ENCODE peak calls at places on chromosomes 12 and 14, in nine cellular contexts. T is Peyer's patch; O is cardiac fibroblast; X is dorsolateral prefrontal cortex; W is fibroblast of the aortic adventitia; S is epithelial cell of esophagus; M is thoracic aorta; R is AG09309; I is CD4-positive, CD25-positive, alpha-beta regulatory T cell. U is an unnamed sample.

GRCh38 chr14:76882646-76883045 is 56.4 kb downstream of the LRRC74A start:
- DNase-seq in S (no peak), W (peak), T (no peak), R (no peak), X (no peak), O (no peak), I (no peak), M (no peak), U (no peak)

GRCh38 chr12:95543305-95543704 is 8.0 kb downstream of the USP44 start:
- DNase-seq in O (no peak), R (no peak), S (no peak), M (no peak), T (no peak), W (no peak), X (no peak), I (no peak), U (no peak)

GRCh38 chr12:28242888-28243633 is 52.8 kb downstream of the CCDC91 start:
- DNase-seq in I (no peak), T (no peak), W (peak), R (no peak), X (no peak), M (no peak), O (peak), S (peak), U (no peak)

GRCh38 chr14:35386673-35387125 is 17.9 kb downstream of the NFKBIA start:
- DNase-seq in O (no peak), I (no peak), W (no peak), S (no peak), X (no peak), M (no peak), T (no peak), R (no peak), U (no peak)

GRCh38 chr12:120690978-120691377 is 4.0 kb downstream of the MLEC start:
- DNase-seq in W (no peak), M (no peak), S (no peak), X (no peak), T (no peak), R (no peak), O (no peak), I (no peak), U (no peak)

GRCh38 chr14:39179042-39179441 is 4.0 kb downstream of the PNN start:
- DNase-seq in X (no peak), M (no peak), T (no peak), R (no peak), I (no peak), S (no peak), O (no peak), W (no peak), U (no peak)

GRCh38 chr12:87020071-87020470 is 763.9 kb upstream of the MGAT4C start:
- DNase-seq in S (peak), X (no peak), O (no peak), R (no peak), I (no peak), W (peak), M (no peak), T (no peak), U (no peak)

GRCh38 chr14:65412881-65413738 is 580 bp downstream of the FUT8 start:
- DNase-seq in W (peak), I (peak), R (no peak), O (peak), T (peak), X (peak), S (peak), M (peak), U (peak)

GRCh38 chr12:27426743-27427142 is 19.8 kb upstream of the SMCO2 start:
- DNase-seq in W (no peak), S (no peak), O (no peak), M (no peak), I (no peak), R (no peak), T (no peak), X (no peak), U (no peak)

GRCh38 chr12:15580431-15580830 is 208.8 kb downstream of the EPS8 start:
- DNase-seq in R (no peak), S (no peak), O (no peak), X (no peak), I (no peak), T (no peak), M (no peak), W (no peak), U (no peak)

GRCh38 chr14:95163132-95163531 is 5.8 kb upstream of the DICER1 start:
- DNase-seq in S (no peak), I (no peak), X (no peak), O (no peak), M (no peak), T (no peak), W (no peak), R (no peak), U (no peak)

GRCh38 chr14:90695997-90696681 is 120.1 kb downstream of the TTC7B start:
- DNase-seq in I (no peak), S (no peak), O (no peak), R (no peak), M (no peak), T (no peak), W (no peak), X (no peak), U (no peak)
- H3K4me3 ChIP-seq in I (no peak), S (no peak), O (no peak), R (no peak), M (no peak), T (no peak), W (no peak), X (no peak), U (no peak)

GRCh38 chr12:114611145-114612018 is 72.6 kb downstream of the TBX3 start:
- DNase-seq in R (no peak), I (no peak), O (no peak), X (no peak), S (no peak), T (no peak), W (no peak), M (no peak), U (no peak)

GRCh38 chr12:114616081-114616480 is 67.9 kb downstream of the TBX3 start:
- DNase-seq in I (no peak), M (no peak), X (no peak), O (no peak), S (no peak), T (no peak), W (no peak), R (no peak), U (no peak)

GRCh38 chr12:114612062-114612461 is 71.9 kb downstream of the TBX3 start:
- DNase-seq in T (no peak), O (no peak), S (no peak), R (no peak), W (no peak), M (no peak), X (no peak), I (no peak), U (no peak)

GRCh38 chr12:114608509-114608908 is 75.5 kb downstream of the TBX3 start:
- DNase-seq in X (no peak), W (no peak), T (no peak), O (no peak), I (no peak), M (no peak), S (no peak), R (no peak), U (no peak)

DNA sequence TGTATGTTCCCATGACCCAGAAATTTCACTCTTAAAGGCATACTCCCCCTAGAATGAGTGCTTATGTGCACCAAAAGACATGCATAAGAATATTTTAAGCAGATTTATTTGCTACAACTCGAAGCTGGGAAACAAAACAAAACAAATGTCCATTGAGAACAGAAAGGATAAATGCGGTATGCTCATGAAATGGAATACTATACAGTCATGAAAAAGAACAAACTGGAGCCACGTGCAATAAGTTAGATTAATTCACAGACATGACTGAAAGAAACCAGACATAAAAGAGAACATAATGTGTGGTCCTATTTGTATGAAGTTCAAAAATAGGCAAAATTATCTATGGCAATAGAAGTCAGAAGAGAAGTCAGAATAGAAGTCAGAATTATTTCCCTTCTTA is 69.9 kb downstream of the TBX3 start:
- DNase-seq in M (no peak), W (no peak), X (no peak), S (no peak), T (no peak), I (no peak), O (no peak), R (no peak), U (no peak)
- H3K4me3 ChIP-seq in M (no peak), W (no peak), X (no peak), S (no peak), T (no peak), I (no peak), O (no peak), R (no peak), U (no peak)

GRCh38 chr12:55718650-55719275 is 1.4 kb upstream of the RDH5 start:
- DNase-seq in X (no peak), M (no peak), R (no peak), I (no peak), W (no peak), O (peak), T (no peak), S (no peak), U (no peak)
- H3K4me3 ChIP-seq in X (no peak), M (no peak), R (no peak), I (no peak), W (no peak), O (no peak), T (no peak), S (no peak), U (no peak)

DNA sequence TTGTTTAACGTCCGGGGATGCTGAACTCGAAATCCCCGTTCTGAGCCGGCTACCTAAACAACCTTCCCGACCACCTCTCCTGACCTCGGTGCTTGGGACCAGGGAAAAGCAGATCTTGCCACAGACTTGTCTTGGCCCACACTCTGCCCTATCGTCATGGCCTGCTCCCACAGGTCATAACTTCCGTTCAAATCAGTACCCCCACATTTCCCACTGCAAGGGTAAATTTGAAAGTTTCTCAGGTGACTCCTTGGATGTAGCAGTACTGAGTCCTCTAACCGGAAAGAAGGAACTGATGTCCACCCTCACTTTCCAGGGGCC is 612 bp upstream of the RBM23 start:
- DNase-seq in M (no peak), X (no peak), I (no peak), R (no peak), T (no peak), O (no peak), S (no peak), W (no peak), U (no peak)
- H3K4me3 ChIP-seq in M (peak), X (peak), I (peak), R (peak), T (peak), O (peak), S (peak), W (peak), U (peak)

GRCh38 chr12:8146416-8146771 is 10.4 kb upstream of the ZNF705A start:
- DNase-seq in I (no peak), X (no peak), O (no peak), M (no peak), W (no peak), R (no peak), T (no peak), S (no peak), U (no peak)

GRCh38 chr12:8145754-8146415 is 10.9 kb upstream of the ZNF705A start:
- DNase-seq in O (peak), R (peak), I (no peak), M (peak), X (peak), S (no peak), T (no peak), W (peak), U (no peak)
- H3K4me3 ChIP-seq in O (peak), R (peak), I (no peak), M (peak), X (peak), S (no peak), T (no peak), W (peak), U (no peak)

GRCh38 chr12:2783936-2784600 is 10.7 kb upstream of the FKBP4 start:
- DNase-seq in M (no peak), O (peak), I (peak), X (peak), S (peak), T (no peak), W (peak), R (no peak), U (peak)
- H3K4me3 ChIP-seq in M (peak), O (no peak), I (peak), X (peak), S (peak), T (no peak), W (peak), R (no peak), U (peak)

GRCh38 chr12:106903241-106903950 is 52.3 kb upstream of the TMEM263 start:
- DNase-seq in W (peak), S (peak), R (no peak), T (peak), I (peak), M (peak), O (peak), X (no peak), U (peak)
- H3K4me3 ChIP-seq in W (peak), S (peak), R (peak), T (peak), I (peak), M (peak), O (peak), X (peak), U (peak)